ENCODE peak calls at places on chromosome 16, in eight cellular contexts. N is endodermal cell, T is fibroblast of villous mesenchyme, U is nephron progenitor cell, P is brain microvascular endothelial cell, M is GM13977, X is Calu3, C is HFFc6. A is an unnamed sample.

GRCh38 chr16:19458722-19459379 is 41.2 kb downstream of the TMC5 start:
- DNase-seq in N (no peak), T (no peak), U (no peak), P (no peak), M (no peak), X (no peak), C (no peak), A (no peak)

GRCh38 chr16:1789643-1790045 is 3.9 kb downstream of the IGFALS start:
- DNase-seq in N (peak; percentile 38), T (no peak), U (peak; percentile 3), P (no peak), M (no peak), X (no peak), C (no peak), A (no peak)

GRCh38 chr16:695355-696089 is 5.3 kb upstream of the WDR24 start:
- DNase-seq in N (peak; percentile 81), T (no peak), U (peak; percentile 57), P (no peak), M (peak; percentile 90), X (peak; percentile 60), C (no peak), A (no peak)

GRCh38 chr16:78235168-78235800 is 135.8 kb downstream of the WWOX start:
- DNase-seq in N (peak; percentile 95), T (peak; percentile 58), U (peak; percentile 78), P (peak; percentile 71), M (peak; percentile 68), X (peak; percentile 86), C (peak; percentile 3), A (peak; percentile 72)

GRCh38 chr16:48102083-48103008 is 53.4 kb downstream of the ABCC12 start:
- DNase-seq in N (no peak), T (no peak), U (no peak), P (no peak), M (no peak), X (no peak), C (no peak), A (no peak)

GRCh38 chr16:81779540-81780320 is 639 bp downstream of the PLCG2 start:
- DNase-seq in N (peak; percentile 66), T (no peak), U (peak; percentile 55), P (no peak), M (no peak), X (peak; percentile 28), C (no peak), A (no peak)

GRCh38 chr16:1469693-1470201 is 5.1 kb downstream of the CLCN7 start:
- DNase-seq in N (no peak), T (peak; percentile 53), U (no peak), P (no peak), M (no peak), X (no peak), C (no peak), A (no peak)

GRCh38 chr16:69397821-69398521 is 12.2 kb upstream of the TERF2 start:
- DNase-seq in N (peak; percentile 87), T (peak; percentile 88), U (peak; percentile 32), P (peak; percentile 74), M (no peak), X (peak; percentile 58), C (peak; percentile 72), A (peak; percentile 90)

GRCh38 chr16:11203111-11203623 is 52.8 kb downstream of the SOCS1 start:
- DNase-seq in N (no peak), T (no peak), U (no peak), P (no peak), M (no peak), X (no peak), C (no peak), A (no peak)

GRCh38 chr16:54193656-54194007 is 93.0 kb downstream of the IRX3 start:
- DNase-seq in N (peak; percentile 95), T (peak; percentile 62), U (peak; percentile 81), P (peak; percentile 61), M (peak; percentile 57), X (peak; percentile 59), C (peak; percentile 64), A (peak; percentile 81)

GRCh38 chr16:82700541-82701240 is 73.9 kb downstream of the CDH13 start:
- DNase-seq in N (no peak), T (peak; percentile 61), U (no peak), P (peak; percentile 75), M (peak; percentile 6), X (no peak), C (peak; percentile 32), A (peak; percentile 81)

GRCh38 chr16:4511441-4512082 is 27.0 kb downstream of the CDIP1 start:
- DNase-seq in N (peak; percentile 96), T (no peak), U (peak; percentile 70), P (peak; percentile 36), M (no peak), X (peak; percentile 73), C (peak; percentile 13), A (peak; percentile 62)

GRCh38 chr16:69925311-69925710 is 25.8 kb upstream of the CLEC18A start:
- DNase-seq in N (no peak), T (no peak), U (no peak), P (no peak), M (peak; percentile 9), X (no peak), C (no peak), A (no peak)

GRCh38 chr16:67092227-67092626 is 17.5 kb upstream of the PHAF1 start:
- DNase-seq in N (no peak), T (peak; percentile 85), U (no peak), P (no peak), M (no peak), X (no peak), C (peak; percentile 95), A (peak; percentile 62)

GRCh38 chr16:70736454-70737376 is 50.9 kb upstream of the MTSS2 start:
- DNase-seq in N (peak; percentile 66), T (no peak), U (no peak), P (no peak), M (no peak), X (no peak), C (no peak), A (peak; percentile 52)

GRCh38 chr16:86072328-86073102 is 173.6 kb downstream of the IRF8 start:
- DNase-seq in N (peak; percentile 91), T (peak; percentile 81), U (peak; percentile 80), P (peak; percentile 65), M (peak; percentile 76), X (peak; percentile 73), C (peak; percentile 57), A (peak; percentile 89)
- TF ChIP-seq CTCF in N (peak; percentile 89), T (peak; percentile 64), U (peak; percentile 84), P (peak; percentile 95), M (peak; percentile 82), X (peak; percentile 71), C (peak; percentile 94), A (peak; percentile 92)

GRCh38 chr16:87681990-87682570 is 79.8 kb downstream of the JPH3 start:
- DNase-seq in N (peak; percentile 79), T (peak; percentile 64), U (no peak), P (peak; percentile 63), M (peak; percentile 77), X (peak; percentile 56), C (peak; percentile 55), A (peak; percentile 83)
- TF ChIP-seq CTCF in N (peak; percentile 71), T (peak; percentile 35), U (peak; percentile 6), P (peak; percentile 64), M (peak; percentile 42), X (peak; percentile 26), C (peak; percentile 71), A (peak; percentile 55)

DNA sequence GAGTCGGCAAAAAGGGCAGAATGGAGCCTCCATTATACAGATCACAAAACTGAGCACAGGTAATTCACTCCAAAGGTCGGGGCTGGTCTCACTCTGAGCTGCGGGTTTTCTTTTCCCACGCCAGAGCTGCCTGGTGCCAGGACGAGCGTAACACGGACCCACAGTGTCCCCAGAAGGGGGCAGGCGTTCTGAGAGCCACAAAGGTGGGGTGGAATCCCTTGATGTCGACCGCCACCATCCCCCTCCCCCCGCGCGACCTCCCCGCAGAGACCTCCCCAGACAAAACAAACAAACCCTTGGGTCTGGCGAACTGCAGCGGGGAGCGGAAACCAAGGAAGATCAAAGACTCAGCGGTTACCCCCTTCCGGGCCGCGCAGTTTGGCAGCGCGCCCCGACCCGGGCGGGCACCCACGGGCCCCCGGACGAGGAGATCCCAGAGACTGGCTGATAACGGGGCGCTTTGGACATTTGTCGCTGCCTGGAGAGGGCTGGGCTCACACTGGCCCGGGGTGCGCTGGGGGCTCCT is 793 bp upstream of the NKD1 start:
- DNase-seq in N (peak; percentile 87), T (no peak), U (peak; percentile 72), P (no peak), M (peak; percentile 74), X (peak; percentile 58), C (no peak), A (peak; percentile 8)
- TF ChIP-seq CTCF in N (peak; percentile 61), T (no peak), U (no peak), P (peak; percentile 56), M (peak; percentile 57), X (peak; percentile 17), C (no peak), A (peak; percentile 25)

GRCh38 chr16:26765087-26765486 is 301.6 kb upstream of the C16orf82 start:
- DNase-seq in N (peak; percentile 65), T (no peak), U (peak; percentile 15), P (no peak), M (no peak), X (peak; percentile 16), C (no peak), A (peak; percentile 10)
- TF ChIP-seq CTCF in N (peak; percentile 58), T (peak; percentile 26), U (peak; percentile 5), P (peak; percentile 34), M (peak; percentile 8), X (no peak), C (peak; percentile 61), A (peak; percentile 50)